ENCODE peak calls at places on chromosomes 12 and 14, in six cellular contexts. C is heart right ventricle, Q is adrenal gland, K is fibroblast of mammary gland, Y is fibroblast of pulmonary artery, V is A673. W is an unnamed sample.

GRCh38 chr12:108879615-108880254 is at the start of gene DAO:
- DNase-seq in C (no peak), Q (no peak), K (no peak), Y (no peak), V (no peak), W (no peak)

GRCh38 chr14:85313801-85314207 is 216.1 kb upstream of the FLRT2 start:
- DNase-seq in C (no peak), Q (no peak), K (no peak), Y (peak; percentile 16), V (no peak), W (no peak)

GRCh38 chr14:51093371-51094281 is 1.3 kb downstream of the TRIM9 start:
- DNase-seq in C (no peak), Q (no peak), K (no peak), Y (no peak), V (peak; percentile 69), W (no peak)

GRCh38 chr12:49673446-49674317 is 33.5 kb downstream of the FMNL3 start:
- DNase-seq in C (peak; percentile 95), Q (peak; percentile 94), K (peak; percentile 94), Y (peak; percentile 98), V (no peak), W (no peak)

GRCh38 chr12:32788405-32788804 is 32.7 kb upstream of the YARS2 start:
- DNase-seq in C (no peak), Q (no peak), K (no peak), Y (no peak), V (no peak), W (no peak)

GRCh38 chr12:124359671-124360581 is 65.0 kb downstream of the RFLNA start:
- DNase-seq in C (peak; percentile 88), Q (peak; percentile 74), K (no peak), Y (peak; percentile 46), V (no peak), W (no peak)

GRCh38 chr14:35331605-35332516 is 39.7 kb downstream of the PSMA6 start:
- DNase-seq in C (no peak), Q (peak; percentile 48), K (peak; percentile 55), Y (peak; percentile 43), V (no peak), W (peak; percentile 64)

GRCh38 chr12:5506821-5507231 is 74.9 kb downstream of the NTF3 start:
- DNase-seq in C (peak; percentile 69), Q (no peak), K (no peak), Y (no peak), V (no peak), W (no peak)

GRCh38 chr14:78135450-78135891 is 34.7 kb upstream of the NRXN3 start:
- DNase-seq in C (no peak), Q (no peak), K (no peak), Y (no peak), V (no peak), W (no peak)

GRCh38 chr14:91689608-91690007 is 42.3 kb downstream of the CATSPERB start:
- DNase-seq in C (no peak), Q (no peak), K (no peak), Y (no peak), V (no peak), W (no peak)

GRCh38 chr12:66331814-66332213 is 29.5 kb downstream of the HELB start:
- DNase-seq in C (no peak), Q (no peak), K (no peak), Y (peak; percentile 5), V (no peak), W (no peak)

GRCh38 chr12:109995366-109995702 is 834 bp downstream of the GIT2 start:
- DNase-seq in C (no peak), Q (no peak), K (no peak), Y (no peak), V (no peak), W (no peak)

GRCh38 chr12:109998241-109998903 is 858 bp upstream of the ANKRD13A start:
- DNase-seq in C (no peak), Q (no peak), K (no peak), Y (no peak), V (no peak), W (no peak)

GRCh38 chr12:109997393-109997792 is 1.2 kb upstream of the GIT2 start:
- DNase-seq in C (no peak), Q (no peak), K (no peak), Y (no peak), V (no peak), W (no peak)

GRCh38 chr12:109995703-109996482 is at the start of gene GIT2:
- DNase-seq in C (peak; percentile 93), Q (peak; percentile 95), K (peak; percentile 90), Y (peak; percentile 91), V (peak; percentile 98), W (peak; percentile 95)

DNA sequence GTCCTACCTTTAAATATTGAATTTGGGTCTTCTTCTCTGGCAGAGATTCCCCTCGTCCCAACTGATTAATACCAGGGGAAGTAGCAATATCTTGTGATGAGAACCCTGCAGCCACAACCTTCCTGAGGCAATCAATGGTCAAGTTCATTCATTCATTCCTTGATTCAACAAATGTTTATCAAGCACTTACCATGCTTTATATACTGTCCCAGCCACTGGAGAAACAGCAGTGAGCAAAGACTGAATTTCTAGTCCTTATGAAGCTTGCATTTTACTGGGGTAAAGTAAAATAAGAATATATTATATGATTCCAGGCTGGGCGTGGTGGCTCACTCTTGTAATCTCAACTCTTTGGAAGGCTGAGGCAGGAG is 300 bp upstream of the GIT2 start:
- DNase-seq in C (no peak), Q (no peak), K (no peak), Y (no peak), V (no peak), W (no peak)
- TF ChIP-seq CTCF in C (no peak), Q (no peak), K (no peak), Y (no peak), V (no peak), W (no peak)

DNA sequence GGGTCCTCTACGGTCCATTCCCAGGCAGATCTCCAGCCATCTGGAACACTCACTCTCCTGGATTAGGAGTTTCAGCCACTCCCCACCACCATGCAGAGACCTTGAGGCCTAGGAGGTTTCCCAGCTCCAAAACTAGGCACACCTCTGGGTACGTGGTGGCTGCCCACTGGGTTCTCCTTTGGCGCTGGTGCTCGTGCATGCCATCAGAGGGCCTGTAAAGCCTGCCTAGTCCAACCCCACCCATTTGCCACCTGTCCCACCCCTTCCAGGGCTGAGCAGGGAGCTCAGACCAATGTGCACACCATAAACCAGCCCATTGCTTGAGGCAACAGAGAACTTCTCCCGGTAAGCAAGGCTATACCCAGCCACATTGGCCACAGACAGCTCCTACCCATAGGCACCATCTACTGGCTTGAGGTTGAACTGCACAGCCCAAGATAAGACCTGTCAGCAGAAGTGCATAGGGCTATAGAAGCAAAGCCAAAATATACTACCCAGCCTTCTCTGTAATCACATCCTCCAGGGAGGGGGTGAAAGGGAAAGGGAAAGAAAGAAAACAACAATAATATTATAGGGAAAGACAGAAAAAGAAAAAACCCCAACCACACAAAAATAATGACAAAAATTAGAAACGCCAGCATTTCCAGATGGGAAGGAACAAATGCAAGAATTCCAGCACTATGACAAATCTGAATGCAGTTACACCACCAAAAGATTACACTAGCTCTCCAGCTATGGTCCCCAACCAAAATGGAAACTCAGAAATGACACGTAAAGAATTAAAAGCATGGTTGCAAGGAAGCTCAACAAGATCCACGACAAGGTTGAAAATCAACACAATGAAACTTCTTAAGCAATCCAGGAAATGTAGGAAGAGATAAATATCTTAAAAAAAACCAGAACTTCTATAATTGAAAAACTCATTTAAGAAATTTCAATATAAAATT is 111.9 kb upstream of the CCDC175 start:
- DNase-seq in C (peak; percentile 8), Q (peak; percentile 18), K (peak; percentile 61), Y (peak; percentile 71), V (peak; percentile 85), W (no peak)
- TF ChIP-seq CTCF in C (peak; percentile 44), Q (no peak), K (peak; percentile 84), Y (peak; percentile 95), V (peak; percentile 94), W (peak; percentile 69)

GRCh38 chr14:52268191-52269061 is 928 bp downstream of the PTGDR start:
- DNase-seq in C (peak; percentile 13), Q (no peak), K (peak; percentile 41), Y (peak; percentile 17), V (no peak), W (no peak)

GRCh38 chr14:52269100-52269499 is 1.6 kb downstream of the PTGDR start:
- DNase-seq in C (no peak), Q (no peak), K (no peak), Y (no peak), V (no peak), W (no peak)

GRCh38 chr14:52275372-52275771 is 7.9 kb downstream of the PTGDR start:
- DNase-seq in C (no peak), Q (no peak), K (no peak), Y (no peak), V (no peak), W (no peak)

GRCh38 chr14:52271538-52271937 is 4.0 kb downstream of the PTGDR start:
- DNase-seq in C (no peak), Q (no peak), K (no peak), Y (no peak), V (no peak), W (no peak)

DNA sequence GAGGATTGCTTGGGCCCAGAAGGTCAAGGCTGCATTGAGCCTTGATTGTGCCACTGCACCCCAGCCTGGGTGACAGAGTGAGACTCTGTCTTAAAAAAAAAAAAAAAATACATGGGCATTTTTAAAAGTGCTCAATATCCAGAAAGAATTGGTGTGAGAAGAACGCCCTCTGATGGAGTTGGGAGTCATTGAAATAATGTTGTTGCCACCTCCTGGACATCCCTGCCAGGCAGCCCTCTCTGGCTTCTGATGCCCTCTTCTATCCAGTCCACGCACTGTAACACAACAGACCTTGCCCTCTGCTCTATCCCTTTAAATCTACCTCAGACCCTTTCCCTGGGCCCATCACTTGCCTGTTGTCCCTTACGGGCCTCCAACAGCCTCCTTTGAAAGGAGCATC is 4.9 kb downstream of the PTGDR start:
- DNase-seq in C (no peak), Q (no peak), K (peak; percentile 64), Y (peak; percentile 53), V (peak; percentile 50), W (no peak)
- TF ChIP-seq CTCF in C (no peak), Q (no peak), K (peak; percentile 59), Y (peak; percentile 44), V (peak; percentile 46), W (no peak)

DNA sequence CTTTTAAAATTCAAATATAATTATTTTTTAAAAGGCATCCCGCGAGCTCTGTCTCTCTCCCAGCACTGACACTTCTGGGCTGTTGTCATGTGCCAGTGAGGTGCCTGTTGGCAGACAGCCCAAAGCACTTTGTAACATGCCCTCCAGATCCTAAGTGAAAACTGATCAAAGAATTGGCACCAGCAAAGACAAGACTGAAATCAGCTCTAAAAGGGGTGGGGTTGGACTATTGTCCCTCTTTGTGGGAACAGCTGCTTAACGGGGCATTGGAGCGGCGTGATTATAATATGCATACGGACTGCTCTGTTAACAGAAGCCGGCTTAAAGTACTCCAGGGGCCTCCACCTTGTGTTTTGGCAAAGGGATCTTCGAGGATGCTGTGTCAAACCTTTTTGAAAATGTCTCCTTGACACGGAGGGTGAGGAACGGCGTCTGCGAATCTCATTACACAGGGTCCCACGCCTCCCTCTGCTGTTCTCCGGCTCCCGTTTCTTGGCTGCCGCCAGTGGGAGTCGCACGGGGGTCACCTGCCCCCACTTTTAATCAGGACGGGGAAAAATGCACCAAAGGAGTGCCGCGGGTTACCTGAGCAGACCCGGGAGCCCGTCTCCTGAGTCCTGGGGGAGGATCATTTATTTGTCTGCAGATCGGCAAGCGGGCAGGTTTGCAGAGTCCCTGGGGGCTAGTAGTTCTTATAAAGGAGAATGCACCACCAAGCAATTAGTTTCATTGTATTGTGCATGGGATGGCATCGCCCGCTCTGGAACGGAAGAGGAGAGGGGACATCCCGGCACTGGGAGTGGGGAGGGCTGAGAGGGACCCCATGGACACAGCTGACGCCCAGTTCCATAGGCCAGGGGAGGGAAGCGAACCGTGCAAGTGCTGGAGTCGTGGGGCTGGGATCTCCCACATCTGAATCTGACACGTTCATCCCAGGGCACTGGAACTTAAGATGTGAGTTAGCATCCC is 44.3 kb downstream of the SPRING1 start:
- DNase-seq in C (no peak), Q (no peak), K (no peak), Y (no peak), V (peak; percentile 32), W (no peak)
- TF ChIP-seq CTCF in C (no peak), Q (no peak), K (no peak), Y (no peak), V (peak; percentile 21), W (no peak)